ENCODE peak calls at places on chromosomes 13 and 19, in seven cellular contexts. One of them, this sample, is unnamed.

GRCh38 chr19:46633130-46633529 is 2.9 kb downstream of the GNG8 start:
- DNase-seq in tibial artery: no peak
- DNase-seq in M059J: no peak
- DNase-seq in BJ: no peak
- DNase-seq in T-cell: no peak
- DNase-seq in H54: no peak
- DNase-seq in activated T-cell treated with anti-CD3 and anti-CD28 coated beads for 1 hour: no peak
- DNase-seq in this sample: no peak

GRCh38 chr13:30835442-30835841 is 70.6 kb upstream of the MEDAG start:
- DNase-seq in H54: no peak
- DNase-seq in tibial artery: no peak
- DNase-seq in BJ: no peak
- DNase-seq in M059J: no peak
- DNase-seq in T-cell: no peak
- DNase-seq in activated T-cell treated with anti-CD3 and anti-CD28 coated beads for 1 hour: no peak
- DNase-seq in this sample: no peak

GRCh38 chr13:39676315-39676876 is 20.9 kb downstream of the COG6 start:
- DNase-seq in tibial artery: no peak
- DNase-seq in BJ: no peak
- DNase-seq in activated T-cell treated with anti-CD3 and anti-CD28 coated beads for 1 hour: no peak
- DNase-seq in H54: no peak
- DNase-seq in T-cell: no peak
- DNase-seq in M059J: peak
- DNase-seq in this sample: no peak

GRCh38 chr13:99296270-99296865 is 10.8 kb downstream of the GPR183 start:
- DNase-seq in H54: no peak
- DNase-seq in tibial artery: no peak
- DNase-seq in T-cell: no peak
- DNase-seq in BJ: no peak
- DNase-seq in activated T-cell treated with anti-CD3 and anti-CD28 coated beads for 1 hour: no peak
- DNase-seq in M059J: no peak
- DNase-seq in this sample: no peak

GRCh38 chr13:28077231-28077630 is 23.1 kb downstream of the FLT3 start:
- DNase-seq in M059J: no peak
- DNase-seq in T-cell: no peak
- DNase-seq in activated T-cell treated with anti-CD3 and anti-CD28 coated beads for 1 hour: no peak
- DNase-seq in BJ: no peak
- DNase-seq in tibial artery: no peak
- DNase-seq in H54: no peak
- DNase-seq in this sample: no peak

GRCh38 chr13:90633849-90634248 is 713.6 kb upstream of the MIR17HG start:
- DNase-seq in activated T-cell treated with anti-CD3 and anti-CD28 coated beads for 1 hour: no peak
- DNase-seq in H54: no peak
- DNase-seq in tibial artery: no peak
- DNase-seq in T-cell: no peak
- DNase-seq in BJ: no peak
- DNase-seq in M059J: no peak
- DNase-seq in this sample: no peak

GRCh38 chr19:49441210-49441959 is at the start of gene SLC17A7:
- DNase-seq in M059J: no peak
- DNase-seq in BJ: no peak
- DNase-seq in H54: no peak
- DNase-seq in tibial artery: peak
- DNase-seq in T-cell: no peak
- DNase-seq in activated T-cell treated with anti-CD3 and anti-CD28 coated beads for 1 hour: no peak
- DNase-seq in this sample: no peak

GRCh38 chr13:54614729-54615128 is 1586.1 kb downstream of the OLFM4 start:
- DNase-seq in tibial artery: no peak
- DNase-seq in BJ: no peak
- DNase-seq in H54: no peak
- DNase-seq in M059J: no peak
- DNase-seq in T-cell: no peak
- DNase-seq in activated T-cell treated with anti-CD3 and anti-CD28 coated beads for 1 hour: no peak
- DNase-seq in this sample: no peak

GRCh38 chr19:3202346-3202745 is 16.6 kb downstream of the NCLN start:
- DNase-seq in M059J: no peak
- DNase-seq in activated T-cell treated with anti-CD3 and anti-CD28 coated beads for 1 hour: no peak
- DNase-seq in tibial artery: no peak
- DNase-seq in BJ: no peak
- DNase-seq in T-cell: no peak
- DNase-seq in H54: no peak
- DNase-seq in this sample: no peak

GRCh38 chr13:65417953-65418352 is 1812.2 kb downstream of the PCDH9 start:
- DNase-seq in T-cell: no peak
- DNase-seq in H54: no peak
- DNase-seq in M059J: no peak
- DNase-seq in BJ: no peak
- DNase-seq in tibial artery: no peak
- DNase-seq in activated T-cell treated with anti-CD3 and anti-CD28 coated beads for 1 hour: no peak
- DNase-seq in this sample: no peak

GRCh38 chr13:36834299-36834698 is 15.3 kb downstream of the RFXAP start:
- DNase-seq in BJ: no peak
- DNase-seq in T-cell: no peak
- DNase-seq in H54: no peak
- DNase-seq in activated T-cell treated with anti-CD3 and anti-CD28 coated beads for 1 hour: no peak
- DNase-seq in tibial artery: no peak
- DNase-seq in M059J: no peak
- DNase-seq in this sample: no peak

GRCh38 chr19:53868091-53868891 is 608 bp downstream of the MYADM start:
- DNase-seq in M059J: peak
- DNase-seq in H54: peak
- DNase-seq in BJ: no peak
- DNase-seq in activated T-cell treated with anti-CD3 and anti-CD28 coated beads for 1 hour: no peak
- DNase-seq in T-cell: no peak
- DNase-seq in tibial artery: peak
- DNase-seq in this sample: peak

GRCh38 chr19:45086453-45086852 is 6.5 kb upstream of the PPP1R37 start:
- DNase-seq in tibial artery: no peak
- DNase-seq in activated T-cell treated with anti-CD3 and anti-CD28 coated beads for 1 hour: no peak
- DNase-seq in H54: no peak
- DNase-seq in T-cell: no peak
- DNase-seq in M059J: no peak
- DNase-seq in BJ: no peak
- DNase-seq in this sample: no peak

GRCh38 chr13:31361673-31362072 is 161.9 kb downstream of the B3GLCT start:
- DNase-seq in M059J: no peak
- DNase-seq in BJ: no peak
- DNase-seq in H54: no peak
- DNase-seq in tibial artery: no peak
- DNase-seq in T-cell: no peak
- DNase-seq in activated T-cell treated with anti-CD3 and anti-CD28 coated beads for 1 hour: no peak
- DNase-seq in this sample: no peak

GRCh38 chr19:13262450-13262849 is 112.2 kb downstream of the IER2 start:
- DNase-seq in T-cell: no peak
- DNase-seq in H54: peak
- DNase-seq in tibial artery: no peak
- DNase-seq in M059J: peak
- DNase-seq in BJ: peak
- DNase-seq in activated T-cell treated with anti-CD3 and anti-CD28 coated beads for 1 hour: no peak
- DNase-seq in this sample: no peak

GRCh38 chr13:95301947-95302386 is 716 bp upstream of the ABCC4 start:
- DNase-seq in T-cell: no peak
- DNase-seq in M059J: no peak
- DNase-seq in BJ: no peak
- DNase-seq in activated T-cell treated with anti-CD3 and anti-CD28 coated beads for 1 hour: no peak
- DNase-seq in H54: no peak
- DNase-seq in tibial artery: no peak
- DNase-seq in this sample: no peak

GRCh38 chr13:36839981-36840380 is 21.0 kb downstream of the RFXAP start:
- DNase-seq in activated T-cell treated with anti-CD3 and anti-CD28 coated beads for 1 hour: no peak
- DNase-seq in H54: no peak
- DNase-seq in BJ: no peak
- DNase-seq in tibial artery: no peak
- DNase-seq in T-cell: no peak
- DNase-seq in M059J: no peak
- DNase-seq in this sample: no peak

GRCh38 chr13:73849292-73849691 is 284.9 kb downstream of the KLF12 start:
- DNase-seq in tibial artery: no peak
- DNase-seq in activated T-cell treated with anti-CD3 and anti-CD28 coated beads for 1 hour: no peak
- DNase-seq in M059J: peak
- DNase-seq in H54: no peak
- DNase-seq in BJ: no peak
- DNase-seq in T-cell: no peak
- DNase-seq in this sample: no peak

GRCh38 chr13:20127563-20128458 is 33.0 kb downstream of the GJA3 start:
- DNase-seq in activated T-cell treated with anti-CD3 and anti-CD28 coated beads for 1 hour: no peak
- DNase-seq in M059J: peak
- DNase-seq in BJ: no peak
- DNase-seq in tibial artery: no peak
- DNase-seq in T-cell: no peak
- DNase-seq in H54: no peak
- DNase-seq in this sample: no peak

GRCh38 chr19:32464279-32464678 is 58.7 kb downstream of the DPY19L3 start:
- DNase-seq in H54: no peak
- DNase-seq in BJ: no peak
- DNase-seq in M059J: peak
- DNase-seq in tibial artery: no peak
- DNase-seq in T-cell: no peak
- DNase-seq in activated T-cell treated with anti-CD3 and anti-CD28 coated beads for 1 hour: no peak
- DNase-seq in this sample: no peak

GRCh38 chr13:28171266-28171665 is 32.9 kb downstream of the PAN3 start:
- DNase-seq in M059J: no peak
- DNase-seq in H54: no peak
- DNase-seq in activated T-cell treated with anti-CD3 and anti-CD28 coated beads for 1 hour: no peak
- DNase-seq in BJ: no peak
- DNase-seq in T-cell: no peak
- DNase-seq in tibial artery: no peak
- DNase-seq in this sample: no peak

GRCh38 chr13:65603160-65603559 is 1627.0 kb downstream of the PCDH9 start:
- DNase-seq in BJ: no peak
- DNase-seq in tibial artery: no peak
- DNase-seq in H54: no peak
- DNase-seq in T-cell: no peak
- DNase-seq in activated T-cell treated with anti-CD3 and anti-CD28 coated beads for 1 hour: no peak
- DNase-seq in M059J: no peak
- DNase-seq in this sample: no peak

GRCh38 chr19:6354098-6354674 is 7.1 kb upstream of the CLPP start:
- DNase-seq in activated T-cell treated with anti-CD3 and anti-CD28 coated beads for 1 hour: no peak
- DNase-seq in H54: no peak
- DNase-seq in BJ: no peak
- DNase-seq in T-cell: no peak
- DNase-seq in M059J: no peak
- DNase-seq in tibial artery: no peak
- DNase-seq in this sample: no peak

GRCh38 chr13:92232880-92233279 is 834.5 kb downstream of the GPC5 start:
- DNase-seq in tibial artery: no peak
- DNase-seq in H54: no peak
- DNase-seq in activated T-cell treated with anti-CD3 and anti-CD28 coated beads for 1 hour: no peak
- DNase-seq in M059J: no peak
- DNase-seq in BJ: no peak
- DNase-seq in T-cell: no peak
- DNase-seq in this sample: no peak

This sample was measured in stimulated activated naive B cell treated with anti-CD40 and anti-IgM and Interleukin-4, amounts not matched to agents 10 μg/mL and 1 μg/mL and 100 μg/mL, for 72 hours.